ENCODE peak calls at places on chromosomes 6 and 20, in five cellular contexts. One of them, this sample, is unnamed.

GRCh38 chr6:105097288-105097687 is 82.5 kb downstream of the POPDC3 start:
- DNase-seq in astrocyte of the spinal cord: no peak
- DNase-seq in CD8-positive, alpha-beta T cell: no peak
- DNase-seq in mammary epithelial cell: peak
- DNase-seq in mesothelial cell of epicardium: no peak
- DNase-seq in this sample: no peak

GRCh38 chr20:35690265-35690664 is 8.9 kb downstream of the NFS1 start:
- DNase-seq in astrocyte of the spinal cord: no peak
- DNase-seq in CD8-positive, alpha-beta T cell: no peak
- DNase-seq in mammary epithelial cell: no peak
- DNase-seq in mesothelial cell of epicardium: no peak
- DNase-seq in this sample: peak

GRCh38 chr6:999552-999951 is 306.6 kb upstream of the EXOC2 start:
- DNase-seq in astrocyte of the spinal cord: no peak
- DNase-seq in CD8-positive, alpha-beta T cell: no peak
- DNase-seq in mammary epithelial cell: no peak
- DNase-seq in mesothelial cell of epicardium: no peak
- DNase-seq in this sample: no peak

GRCh38 chr20:34881689-34882088 is 5.3 kb downstream of the ACSS2 start:
- DNase-seq in astrocyte of the spinal cord: no peak
- DNase-seq in CD8-positive, alpha-beta T cell: no peak
- DNase-seq in mammary epithelial cell: no peak
- DNase-seq in mesothelial cell of epicardium: no peak
- DNase-seq in this sample: no peak

GRCh38 chr6:121620002-121620740 is 184.7 kb downstream of the GJA1 start:
- DNase-seq in astrocyte of the spinal cord: no peak
- DNase-seq in CD8-positive, alpha-beta T cell: no peak
- DNase-seq in mammary epithelial cell: no peak
- DNase-seq in mesothelial cell of epicardium: no peak
- DNase-seq in this sample: no peak

GRCh38 chr20:63059684-63060056 is 52.9 kb upstream of the BHLHE23 start:
- DNase-seq in astrocyte of the spinal cord: no peak
- DNase-seq in CD8-positive, alpha-beta T cell: no peak
- DNase-seq in mammary epithelial cell: no peak
- DNase-seq in mesothelial cell of epicardium: no peak
- DNase-seq in this sample: no peak

GRCh38 chr20:859661-860294 is 26.3 kb downstream of the FAM110A start:
- DNase-seq in astrocyte of the spinal cord: no peak
- DNase-seq in CD8-positive, alpha-beta T cell: no peak
- DNase-seq in mammary epithelial cell: peak
- DNase-seq in mesothelial cell of epicardium: no peak
- DNase-seq in this sample: no peak

GRCh38 chr6:123829302-123829953 is 25.8 kb downstream of the NKAIN2 start:
- DNase-seq in astrocyte of the spinal cord: peak
- DNase-seq in CD8-positive, alpha-beta T cell: no peak
- DNase-seq in mammary epithelial cell: peak
- DNase-seq in mesothelial cell of epicardium: no peak
- DNase-seq in this sample: no peak

GRCh38 chr20:46647469-46647868 is 3.8 kb downstream of the SLC13A3 start:
- DNase-seq in astrocyte of the spinal cord: no peak
- DNase-seq in CD8-positive, alpha-beta T cell: no peak
- DNase-seq in mammary epithelial cell: no peak
- DNase-seq in mesothelial cell of epicardium: no peak
- DNase-seq in this sample: no peak

GRCh38 chr20:52890130-52890529 is 82.0 kb upstream of the TSHZ2 start:
- DNase-seq in astrocyte of the spinal cord: no peak
- DNase-seq in CD8-positive, alpha-beta T cell: no peak
- DNase-seq in mammary epithelial cell: no peak
- DNase-seq in mesothelial cell of epicardium: no peak
- DNase-seq in this sample: no peak

GRCh38 chr6:20688710-20689500 is 154.6 kb downstream of the CDKAL1 start:
- DNase-seq in astrocyte of the spinal cord: peak
- DNase-seq in CD8-positive, alpha-beta T cell: no peak
- DNase-seq in mammary epithelial cell: peak
- DNase-seq in mesothelial cell of epicardium: no peak
- DNase-seq in this sample: no peak

GRCh38 chr6:33812669-33813068 is 8.9 kb upstream of the MLN start:
- DNase-seq in astrocyte of the spinal cord: peak
- DNase-seq in CD8-positive, alpha-beta T cell: peak
- DNase-seq in mammary epithelial cell: peak
- DNase-seq in mesothelial cell of epicardium: peak
- DNase-seq in this sample: peak

GRCh38 chr6:142297996-142298753 is 3.6 kb upstream of the ADGRG6 start:
- DNase-seq in astrocyte of the spinal cord: peak
- DNase-seq in CD8-positive, alpha-beta T cell: no peak
- DNase-seq in mammary epithelial cell: peak
- DNase-seq in mesothelial cell of epicardium: no peak
- DNase-seq in this sample: no peak

GRCh38 chr6:35417979-35418661 is 34.0 kb upstream of the FANCE start:
- DNase-seq in astrocyte of the spinal cord: no peak
- DNase-seq in CD8-positive, alpha-beta T cell: no peak
- DNase-seq in mammary epithelial cell: no peak
- DNase-seq in mesothelial cell of epicardium: no peak
- DNase-seq in this sample: no peak

GRCh38 chr20:9359561-9360308 is 154.7 kb upstream of the LAMP5 start:
- DNase-seq in astrocyte of the spinal cord: peak
- DNase-seq in CD8-positive, alpha-beta T cell: no peak
- DNase-seq in mammary epithelial cell: peak
- DNase-seq in mesothelial cell of epicardium: no peak
- DNase-seq in this sample: no peak

GRCh38 chr20:53571555-53572286 is 21.9 kb downstream of the ZNF217 start:
- DNase-seq in astrocyte of the spinal cord: no peak
- DNase-seq in CD8-positive, alpha-beta T cell: no peak
- DNase-seq in mammary epithelial cell: no peak
- DNase-seq in mesothelial cell of epicardium: no peak
- DNase-seq in this sample: peak

GRCh38 chr20:23482138-23482537 is 8.8 kb upstream of the CST8 start:
- DNase-seq in astrocyte of the spinal cord: no peak
- DNase-seq in CD8-positive, alpha-beta T cell: no peak
- DNase-seq in mammary epithelial cell: no peak
- DNase-seq in mesothelial cell of epicardium: no peak
- DNase-seq in this sample: no peak

GRCh38 chr6:133701633-133702331 is 187.1 kb upstream of the TCF21 start:
- DNase-seq in astrocyte of the spinal cord: peak
- DNase-seq in CD8-positive, alpha-beta T cell: no peak
- DNase-seq in mammary epithelial cell: no peak
- DNase-seq in mesothelial cell of epicardium: no peak
- DNase-seq in this sample: no peak

GRCh38 chr6:42860481-42860880 is 18.9 kb upstream of the RPL7L1 start:
- DNase-seq in astrocyte of the spinal cord: no peak
- DNase-seq in CD8-positive, alpha-beta T cell: no peak
- DNase-seq in mammary epithelial cell: no peak
- DNase-seq in mesothelial cell of epicardium: no peak
- DNase-seq in this sample: no peak
- TF ChIP-seq CTCF in astrocyte of the spinal cord: no peak
- TF ChIP-seq CTCF in CD8-positive, alpha-beta T cell: no peak
- TF ChIP-seq CTCF in mammary epithelial cell: no peak
- TF ChIP-seq CTCF in mesothelial cell of epicardium: no peak
- TF ChIP-seq CTCF in this sample: no peak

GRCh38 chr20:4953881-4954280 is 47.4 kb downstream of the SLC23A2 start:
- DNase-seq in astrocyte of the spinal cord: no peak
- DNase-seq in CD8-positive, alpha-beta T cell: no peak
- DNase-seq in mammary epithelial cell: no peak
- DNase-seq in mesothelial cell of epicardium: no peak
- DNase-seq in this sample: no peak
- TF ChIP-seq CTCF in astrocyte of the spinal cord: no peak
- TF ChIP-seq CTCF in CD8-positive, alpha-beta T cell: no peak
- TF ChIP-seq CTCF in mammary epithelial cell: no peak
- TF ChIP-seq CTCF in mesothelial cell of epicardium: no peak
- TF ChIP-seq CTCF in this sample: no peak

GRCh38 chr20:42483694-42484303 is 705.9 kb downstream of the PTPRT start:
- DNase-seq in astrocyte of the spinal cord: no peak
- DNase-seq in CD8-positive, alpha-beta T cell: no peak
- DNase-seq in mammary epithelial cell: no peak
- DNase-seq in mesothelial cell of epicardium: no peak
- DNase-seq in this sample: no peak
- TF ChIP-seq CTCF in astrocyte of the spinal cord: peak
- TF ChIP-seq CTCF in CD8-positive, alpha-beta T cell: no peak
- TF ChIP-seq CTCF in mammary epithelial cell: peak
- TF ChIP-seq CTCF in mesothelial cell of epicardium: peak
- TF ChIP-seq CTCF in this sample: peak

DNA sequence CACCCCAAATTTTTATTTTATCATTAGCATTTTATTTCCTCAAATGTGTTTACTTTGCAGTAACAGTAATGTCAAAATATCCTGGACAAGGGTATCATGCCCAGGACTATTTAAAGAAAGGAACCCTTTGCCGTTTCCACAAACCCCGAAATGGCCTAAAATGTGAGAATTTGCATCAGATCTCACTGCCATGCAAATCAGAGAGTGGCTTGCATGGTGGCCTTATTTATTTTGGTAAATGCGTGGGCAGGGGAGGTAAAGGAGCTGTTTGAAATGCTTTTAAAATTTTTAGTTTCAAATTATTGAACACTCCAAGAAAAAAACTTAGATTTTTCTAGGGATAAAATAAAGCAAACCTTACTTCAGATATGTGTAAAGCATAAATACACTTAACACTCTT is 43.8 kb downstream of the ADAT2 start:
- DNase-seq in astrocyte of the spinal cord: no peak
- DNase-seq in CD8-positive, alpha-beta T cell: no peak
- DNase-seq in mammary epithelial cell: no peak
- DNase-seq in mesothelial cell of epicardium: no peak
- DNase-seq in this sample: no peak
- TF ChIP-seq CTCF in astrocyte of the spinal cord: no peak
- TF ChIP-seq CTCF in CD8-positive, alpha-beta T cell: no peak
- TF ChIP-seq CTCF in mammary epithelial cell: no peak
- TF ChIP-seq CTCF in mesothelial cell of epicardium: no peak
- TF ChIP-seq CTCF in this sample: no peak

DNA sequence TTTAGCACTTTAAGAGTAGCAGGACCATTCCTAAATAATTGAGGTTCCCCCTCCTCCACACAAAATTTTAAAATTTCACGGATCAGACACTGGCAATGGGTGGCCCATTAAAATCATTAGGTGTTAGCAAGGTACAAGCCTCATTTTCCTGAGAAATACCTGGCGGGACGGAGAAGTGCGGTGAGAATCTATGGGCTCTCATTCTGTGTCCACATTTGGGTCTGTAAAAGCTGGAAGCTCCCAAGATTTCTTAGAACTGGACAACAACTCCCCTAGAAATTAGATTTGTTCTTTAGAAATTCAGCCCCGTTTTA is 5.9 kb downstream of the SIM1 start:
- DNase-seq in astrocyte of the spinal cord: no peak
- DNase-seq in CD8-positive, alpha-beta T cell: no peak
- DNase-seq in mammary epithelial cell: no peak
- DNase-seq in mesothelial cell of epicardium: no peak
- DNase-seq in this sample: no peak
- TF ChIP-seq CTCF in astrocyte of the spinal cord: no peak
- TF ChIP-seq CTCF in CD8-positive, alpha-beta T cell: no peak
- TF ChIP-seq CTCF in mammary epithelial cell: no peak
- TF ChIP-seq CTCF in mesothelial cell of epicardium: no peak
- TF ChIP-seq CTCF in this sample: no peak

GRCh38 chr6:2524090-2524489 is 226.6 kb downstream of the MYLK4 start:
- DNase-seq in astrocyte of the spinal cord: no peak
- DNase-seq in CD8-positive, alpha-beta T cell: no peak
- DNase-seq in mammary epithelial cell: no peak
- DNase-seq in mesothelial cell of epicardium: no peak
- DNase-seq in this sample: no peak
- TF ChIP-seq CTCF in astrocyte of the spinal cord: peak
- TF ChIP-seq CTCF in CD8-positive, alpha-beta T cell: no peak
- TF ChIP-seq CTCF in mammary epithelial cell: peak
- TF ChIP-seq CTCF in mesothelial cell of epicardium: no peak
- TF ChIP-seq CTCF in this sample: peak

GRCh38 chr20:6140947-6141346 is 18.1 kb upstream of the FERMT1 start:
- DNase-seq in astrocyte of the spinal cord: no peak
- DNase-seq in CD8-positive, alpha-beta T cell: no peak
- DNase-seq in mammary epithelial cell: no peak
- DNase-seq in mesothelial cell of epicardium: no peak
- DNase-seq in this sample: no peak
- TF ChIP-seq CTCF in astrocyte of the spinal cord: peak
- TF ChIP-seq CTCF in CD8-positive, alpha-beta T cell: no peak
- TF ChIP-seq CTCF in mammary epithelial cell: no peak
- TF ChIP-seq CTCF in mesothelial cell of epicardium: no peak
- TF ChIP-seq CTCF in this sample: peak